ENCODE peak calls at places on chromosomes 11 and 22, in seven cellular contexts. P is H1, T is neuronal stem cell, X is H9, A is mesenchymal stem cell, N is mesendoderm, B is trophoblast cell. Y is an unnamed sample.
A peak's percentile ranks its signal among the peaks of the same experiment; 100 is the strongest.

GRCh38 chr11:57513446-57513795 is 2.1 kb downstream of the SLC43A1 start:
- DNase-seq in P (no peak), T (no peak), X (no peak), A (no peak), N (no peak), B (no peak), Y (no peak)

GRCh38 chr11:95363189-95363588 is 132.2 kb upstream of the SESN3 start:
- DNase-seq in P (no peak), T (no peak), X (no peak), A (peak; percentile 30), N (no peak), B (no peak), Y (no peak)

GRCh38 chr11:126282361-126282741 is 542 bp upstream of the TIRAP start:
- DNase-seq in P (peak; percentile 64), T (no peak), X (peak; percentile 59), A (peak; percentile 38), N (peak; percentile 52), B (no peak), Y (peak; percentile 35)

GRCh38 chr11:289145-289705 is 299 bp downstream of the PGGHG start:
- DNase-seq in P (peak; percentile 46), T (no peak), X (no peak), A (no peak), N (no peak), B (no peak), Y (no peak)

GRCh38 chr11:27770576-27770975 is 70.3 kb upstream of the BDNF start:
- DNase-seq in P (no peak), T (no peak), X (no peak), A (no peak), N (peak; percentile 43), B (peak; percentile 63), Y (no peak)

GRCh38 chr22:24169439-24170058 is 11.7 kb upstream of the SUSD2 start:
- DNase-seq in P (no peak), T (no peak), X (no peak), A (no peak), N (no peak), B (no peak), Y (no peak)

GRCh38 chr11:26584818-26585217 is 12.8 kb upstream of the MUC15 start:
- DNase-seq in P (no peak), T (no peak), X (no peak), A (no peak), N (no peak), B (peak; percentile 74), Y (no peak)

GRCh38 chr22:19446603-19447387 is 716 bp downstream of the C22orf39 start:
- DNase-seq in P (no peak), T (peak; percentile 48), X (peak; percentile 71), A (peak; percentile 22), N (peak; percentile 70), B (no peak), Y (no peak)

GRCh38 chr11:47233989-47234668 is 14.5 kb downstream of the ACP2 start:
- DNase-seq in P (no peak), T (no peak), X (peak; percentile 50), A (peak; percentile 81), N (peak; percentile 75), B (peak; percentile 62), Y (peak; percentile 67)

GRCh38 chr11:65185166-65185565 is 3.4 kb downstream of the CAPN1 start:
- DNase-seq in P (no peak), T (no peak), X (no peak), A (no peak), N (no peak), B (no peak), Y (no peak)

GRCh38 chr11:44016129-44016528 is 31.7 kb upstream of the ACCSL start:
- DNase-seq in P (peak; percentile 23), T (no peak), X (peak; percentile 22), A (peak; percentile 89), N (no peak), B (no peak), Y (peak; percentile 67)

GRCh38 chr11:90656171-90656570 is 433.3 kb upstream of the CHORDC1 start:
- DNase-seq in P (no peak), T (no peak), X (no peak), A (no peak), N (no peak), B (no peak), Y (no peak)

GRCh38 chr11:86186420-86186819 is 58.1 kb upstream of the EED start:
- DNase-seq in P (no peak), T (no peak), X (no peak), A (no peak), N (no peak), B (no peak), Y (no peak)

GRCh38 chr22:17431179-17431578 is 61.9 kb downstream of the CECR2 start:
- DNase-seq in P (no peak), T (no peak), X (no peak), A (no peak), N (no peak), B (no peak), Y (no peak)

GRCh38 chr11:101914349-101914736 is 467 bp upstream of the CEP126 start:
- DNase-seq in P (no peak), T (peak; percentile 11), X (no peak), A (peak; percentile 83), N (peak; percentile 58), B (peak; percentile 14), Y (peak; percentile 49)

GRCh38 chr11:80255021-80255420 is 814.2 kb upstream of the TENM4 start:
- DNase-seq in P (no peak), T (no peak), X (no peak), A (no peak), N (peak; percentile 32), B (no peak), Y (no peak)

GRCh38 chr11:13140028-13140870 is 131.1 kb downstream of the RASSF10 start:
- DNase-seq in P (no peak), T (no peak), X (no peak), A (peak; percentile 65), N (no peak), B (no peak), Y (peak; percentile 26)

GRCh38 chr11:76209671-76209955 is 3.3 kb upstream of the WNT11 start:
- DNase-seq in P (peak; percentile 64), T (no peak), X (no peak), A (no peak), N (no peak), B (no peak), Y (no peak)

GRCh38 chr22:43060213-43060612 is 29.0 kb downstream of the TTLL1 start:
- DNase-seq in P (peak; percentile 99), T (peak; percentile 44), X (peak; percentile 86), A (peak; percentile 15), N (peak; percentile 65), B (peak; percentile 59), Y (no peak)

GRCh38 chr22:40922484-40923303 is 28.5 kb upstream of the RBX1 start:
- DNase-seq in P (no peak), T (peak; percentile 42), X (no peak), A (peak; percentile 74), N (peak; percentile 43), B (no peak), Y (peak; percentile 72)

GRCh38 chr11:18115360-18116127 is 9.7 kb upstream of the SAAL1 start:
- DNase-seq in P (peak; percentile 84), T (peak; percentile 80), X (peak; percentile 85), A (peak; percentile 67), N (peak; percentile 81), B (peak; percentile 9), Y (peak; percentile 55)

GRCh38 chr22:49966716-49967332 is 6.3 kb downstream of the PIM3 start:
- DNase-seq in P (peak; percentile 52), T (no peak), X (peak; percentile 32), A (peak; percentile 85), N (no peak), B (peak; percentile 49), Y (no peak)

GRCh38 chr11:69183613-69184012 is 27.9 kb downstream of the SMIM38 start:
- DNase-seq in P (no peak), T (no peak), X (no peak), A (no peak), N (no peak), B (no peak), Y (no peak)

DNA sequence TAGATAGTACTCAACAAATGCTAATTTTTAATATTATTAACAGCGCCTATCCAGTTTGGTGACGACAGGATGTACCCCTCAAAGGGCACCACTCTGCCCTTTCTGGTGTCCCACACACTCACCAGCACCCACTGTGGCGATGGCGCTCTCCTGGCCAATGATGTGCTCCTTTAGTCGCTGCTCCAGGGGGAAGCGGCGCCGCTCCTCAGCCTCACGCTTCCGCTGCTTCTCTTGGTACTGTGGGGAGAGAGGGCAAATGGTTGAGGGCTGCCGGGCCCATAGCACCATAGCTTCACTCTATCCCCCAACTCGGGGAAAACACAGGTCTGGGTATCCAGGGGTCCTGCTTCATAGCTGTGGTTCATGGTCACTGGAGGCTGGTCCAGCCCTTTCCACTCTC is 73.0 kb upstream of the PHOX2A start:
- DNase-seq in P (no peak), T (no peak), X (no peak), A (no peak), N (no peak), B (no peak), Y (no peak)
- H2BK120ac ChIP-seq in P (no peak overlapping the region), T (no peak overlapping the region), X (no peak overlapping the region), A (no peak overlapping the region), N (no peak overlapping the region), B (no peak overlapping the region), Y (no peak overlapping the region)

GRCh38 chr11:108144615-108145014 is 23.2 kb downstream of the ACAT1 start:
- DNase-seq in P (no peak), T (no peak), X (no peak), A (no peak), N (no peak), B (no peak), Y (no peak)
- H2BK120ac ChIP-seq in P (no peak overlapping the region), T (no peak overlapping the region), X (no peak overlapping the region), A (no peak overlapping the region), N (no peak overlapping the region), B (no peak overlapping the region), Y (no peak overlapping the region)

GRCh38 chr11:119702261-119702591 is 26.8 kb downstream of the NECTIN1 start:
- DNase-seq in P (no peak), T (no peak), X (no peak), A (peak; percentile 59), N (no peak), B (no peak), Y (peak; percentile 60)
- H2BK120ac ChIP-seq in P (no peak overlapping the region), T (no peak overlapping the region), X (no peak overlapping the region), A (no peak overlapping the region), N (no peak overlapping the region), B (no peak overlapping the region), Y (no peak overlapping the region)

GRCh38 chr11:72574046-72574445 is 100.2 kb downstream of the PDE2A start:
- DNase-seq in P (no peak), T (no peak), X (no peak), A (no peak), N (no peak), B (no peak), Y (no peak)

GRCh38 chr11:72569966-72570892 is 104.0 kb downstream of the PDE2A start:
- DNase-seq in P (no peak), T (no peak), X (peak; percentile 19), A (peak; percentile 45), N (no peak), B (peak; percentile 59), Y (peak; percentile 66)

GRCh38 chr11:72573380-72573949 is 100.8 kb downstream of the PDE2A start:
- DNase-seq in P (peak; percentile 85), T (peak; percentile 56), X (peak; percentile 80), A (peak; percentile 60), N (peak; percentile 77), B (no peak), Y (peak; percentile 11)

GRCh38 chr11:72570893-72571741 is 103.1 kb downstream of the PDE2A start:
- DNase-seq in P (no peak), T (no peak), X (peak; percentile 9), A (peak; percentile 10), N (no peak), B (no peak), Y (no peak)

DNA sequence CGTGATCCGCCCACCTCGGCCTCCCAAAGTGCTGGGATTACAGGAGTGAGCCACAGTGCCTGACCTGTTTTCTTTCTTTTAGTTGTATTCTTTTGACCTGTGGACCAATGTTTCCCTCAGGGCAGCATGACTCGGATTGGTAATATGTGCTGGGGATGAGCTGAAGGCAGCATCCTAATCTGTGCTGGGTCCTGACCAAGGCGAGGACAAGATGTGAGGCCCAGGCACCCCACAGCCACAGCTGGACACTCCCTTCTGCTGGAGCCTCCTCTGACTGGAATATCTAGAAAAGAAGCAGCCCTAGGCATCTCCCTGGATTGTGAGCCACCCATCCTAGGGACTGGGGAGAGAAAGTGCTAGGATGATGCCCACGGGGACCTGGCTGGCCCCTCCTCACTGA is 105.4 kb downstream of the PDE2A start:
- DNase-seq in P (no peak), T (no peak), X (no peak), A (peak; percentile 6), N (no peak), B (peak; percentile 45), Y (no peak)
- H2BK120ac ChIP-seq in P (no peak overlapping the region), T (no peak overlapping the region), X (no peak overlapping the region), A (no peak overlapping the region), N (no peak overlapping the region), B (peak overlapping the region; percentile 76), Y (peak overlapping the region; percentile 23)